ENCODE peak calls at places on chromosomes 13 and 19, in nine cellular contexts. V, I, Q, T, W, B, N, S and R are unnamed samples.

GRCh38 chr19:8451885-8452284 is 7.1 kb downstream of the HNRNPM start:
- DNase-seq in V (no peak), B (peak), W (peak), Q (no peak), N (peak), I (no peak), T (peak), S (no peak), R (no peak)

GRCh38 chr19:32873560-32873959 is 4.0 kb upstream of the SLC7A9 start:
- DNase-seq in V (no peak), S (no peak), T (no peak), W (no peak), N (no peak), B (no peak), Q (no peak), I (no peak), R (no peak)

GRCh38 chr13:27079421-27079958 is 92.1 kb downstream of the USP12 start:
- DNase-seq in N (peak), S (no peak), V (peak), Q (no peak), T (peak), I (no peak), W (peak), B (peak), R (no peak)

GRCh38 chr19:35168261-35168660 is 13.7 kb downstream of the FXYD5 start:
- DNase-seq in N (peak), T (no peak), S (no peak), Q (no peak), V (no peak), B (no peak), I (no peak), W (no peak), R (no peak)

GRCh38 chr13:39890537-39890936 is 235.1 kb downstream of the COG6 start:
- DNase-seq in T (no peak), N (no peak), B (no peak), I (no peak), V (no peak), Q (no peak), S (no peak), W (no peak), R (no peak)

GRCh38 chr13:113975416-113975815 is 1.5 kb upstream of the C13orf46 start:
- DNase-seq in B (no peak), N (no peak), T (no peak), W (no peak), S (no peak), I (peak), V (no peak), Q (no peak), R (no peak)

GRCh38 chr19:21786931-21787330 is 19.6 kb upstream of the ZNF100 start:
- DNase-seq in W (no peak), T (no peak), I (no peak), B (no peak), S (no peak), V (no peak), N (no peak), Q (no peak), R (no peak)

GRCh38 chr19:56106397-56106849 is 14.7 kb downstream of the ZNF787 start:
- DNase-seq in S (no peak), T (no peak), Q (no peak), N (no peak), B (no peak), I (peak), V (no peak), W (no peak), R (no peak)

GRCh38 chr19:33904681-33905080 is 108.0 kb downstream of the KCTD15 start:
- DNase-seq in V (no peak), N (peak), I (no peak), W (peak), B (no peak), T (no peak), Q (peak), S (no peak), R (no peak)

GRCh38 chr13:113518080-113518803 is 27.7 kb upstream of the DCUN1D2 start:
- DNase-seq in S (no peak), T (no peak), V (no peak), I (no peak), Q (no peak), B (no peak), N (no peak), W (no peak), R (peak)

GRCh38 chr13:91158015-91158390 is 189.5 kb upstream of the MIR17HG start:
- DNase-seq in W (peak), Q (no peak), N (no peak), B (no peak), S (no peak), T (no peak), I (no peak), V (no peak), R (no peak)

GRCh38 chr13:112726018-112726767 is 36.4 kb downstream of the ATP11A start:
- DNase-seq in S (no peak), Q (no peak), I (peak), N (no peak), T (no peak), W (no peak), B (no peak), V (no peak), R (no peak)

GRCh38 chr13:62960723-62961122 is 1545.1 kb upstream of the PCDH20 start:
- DNase-seq in W (no peak), I (no peak), V (no peak), T (no peak), N (no peak), Q (no peak), B (no peak), S (no peak), R (no peak)

GRCh38 chr19:28586501-28586900 is 626.5 kb downstream of the UQCRFS1 start:
- DNase-seq in W (no peak), T (no peak), Q (no peak), I (no peak), B (no peak), V (no peak), N (no peak), S (no peak), R (no peak)

GRCh38 chr13:40589285-40590109 is 76.9 kb downstream of the FOXO1 start:
- DNase-seq in B (peak), W (peak), N (peak), S (no peak), T (no peak), Q (no peak), I (no peak), V (no peak), R (peak)

GRCh38 chr13:113880651-113881611 is 17.1 kb upstream of the GAS6 start:
- DNase-seq in S (no peak), B (no peak), W (no peak), I (no peak), N (no peak), V (no peak), T (no peak), Q (no peak), R (no peak)

GRCh38 chr13:105070452-105070851 is 1465.0 kb downstream of the EFNB2 start:
- DNase-seq in S (no peak), I (no peak), V (no peak), B (no peak), N (no peak), T (no peak), Q (no peak), W (no peak), R (no peak)

GRCh38 chr19:35395762-35396199 is 24.9 kb downstream of the GPR42 start:
- DNase-seq in Q (peak), V (no peak), S (no peak), B (peak), N (peak), T (no peak), W (no peak), I (peak), R (no peak)

GRCh38 chr13:30577381-30577780 is 40.3 kb upstream of the USPL1 start:
- DNase-seq in B (peak), Q (no peak), S (no peak), V (peak), T (peak), I (no peak), W (peak), N (peak), R (no peak)

GRCh38 chr13:109309625-109310363 is 476.6 kb downstream of the IRS2 start:
- DNase-seq in N (no peak), V (no peak), B (no peak), T (no peak), Q (peak), W (no peak), S (no peak), I (no peak), R (no peak)

GRCh38 chr19:17333611-17334413 is 843 bp downstream of the ANO8 start:
- DNase-seq in V (no peak), S (peak), I (peak), W (peak), Q (no peak), N (peak), B (peak), T (peak), R (no peak)

GRCh38 chr13:89925107-89925506 is 1422.4 kb upstream of the MIR17HG start:
- DNase-seq in Q (no peak), T (peak), I (no peak), N (peak), W (peak), S (no peak), B (no peak), V (no peak), R (no peak)

GRCh38 chr19:51016798-51017683 is 2.5 kb downstream of the KLK10 start:
- DNase-seq in N (peak), W (peak), S (no peak), I (peak), Q (peak), V (no peak), T (peak), B (peak), R (peak)

GRCh38 chr13:111622051-111622531 is 301.6 kb downstream of the TEX29 start:
- DNase-seq in B (no peak), Q (no peak), W (no peak), N (no peak), S (no peak), V (no peak), I (no peak), T (no peak), R (peak)

GRCh38 chr19:40143612-40144011 is 47.6 kb upstream of the MAP3K10 start:
- DNase-seq in V (no peak), I (no peak), B (no peak), S (peak), T (no peak), N (no peak), Q (no peak), W (no peak), R (no peak)

GRCh38 chr13:44575741-44576395 is at the start of gene TSC22D1:
- DNase-seq in S (peak), B (peak), W (peak), V (no peak), Q (peak), I (peak), N (peak), T (peak), R (no peak)

GRCh38 chr13:25196971-25197370 is 24.9 kb upstream of the AMER2 start:
- DNase-seq in W (no peak), Q (no peak), I (no peak), V (no peak), B (no peak), S (no peak), T (no peak), N (no peak), R (no peak)

GRCh38 chr19:21611659-21612402 is 106.4 kb downstream of the ZNF429 start:
- DNase-seq in S (no peak), Q (no peak), N (no peak), W (no peak), T (no peak), B (peak), V (no peak), I (no peak), R (no peak)

GRCh38 chr13:55652657-55653056 is 1488.1 kb upstream of the PRR20A start:
- DNase-seq in V (no peak), B (no peak), Q (no peak), N (no peak), W (no peak), I (no peak), T (no peak), S (no peak), R (no peak)

GRCh38 chr13:90272356-90272755 is 1075.1 kb upstream of the MIR17HG start:
- DNase-seq in I (no peak), W (peak), V (no peak), T (no peak), S (no peak), N (peak), B (no peak), Q (no peak), R (no peak)

GRCh38 chr19:1757468-1758230 is 4.3 kb downstream of the ONECUT3 start:
- DNase-seq in N (no peak), W (no peak), V (no peak), B (no peak), I (no peak), S (no peak), T (no peak), Q (no peak), R (no peak)
- H3K4me3 ChIP-seq in N (no peak), W (no peak), V (no peak), B (no peak), I (no peak), S (no peak), T (no peak), Q (no peak), R (no peak)

DNA sequence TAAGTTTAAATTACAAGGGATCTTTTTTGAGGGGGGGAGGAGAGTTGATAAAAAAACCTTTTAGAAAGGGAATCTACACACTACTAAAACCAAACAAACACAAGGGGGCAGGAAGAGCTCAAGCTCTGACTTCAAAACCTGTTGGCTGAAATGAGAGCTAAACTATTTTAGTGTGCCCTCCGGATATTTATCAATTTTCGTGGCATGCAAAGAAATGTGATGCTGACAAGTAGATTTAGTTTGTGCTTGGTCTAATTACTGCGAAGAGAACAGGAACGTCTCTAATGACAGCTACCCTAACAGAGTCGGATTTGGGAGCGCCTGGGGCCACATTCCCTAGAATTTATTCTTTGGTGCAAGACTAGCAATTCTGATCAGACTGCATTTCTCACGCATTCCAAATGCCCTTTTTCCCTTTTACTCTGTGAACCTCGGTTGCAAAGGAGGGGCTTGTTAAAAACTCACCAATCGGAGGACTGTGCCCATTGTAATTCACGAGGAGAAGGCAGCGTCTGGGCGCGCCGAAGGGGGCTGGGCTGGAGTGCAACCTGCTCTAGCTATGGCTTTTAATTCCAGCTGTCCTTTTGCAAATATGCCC is 804 bp upstream of the FREM2 start:
- DNase-seq in S (no peak), T (no peak), I (peak), B (peak), N (peak), W (peak), V (no peak), Q (peak), R (no peak)
- H3K4me3 ChIP-seq in S (no peak), T (no peak), I (peak), B (no peak), N (peak), W (peak), V (no peak), Q (peak), R (peak)

DNA sequence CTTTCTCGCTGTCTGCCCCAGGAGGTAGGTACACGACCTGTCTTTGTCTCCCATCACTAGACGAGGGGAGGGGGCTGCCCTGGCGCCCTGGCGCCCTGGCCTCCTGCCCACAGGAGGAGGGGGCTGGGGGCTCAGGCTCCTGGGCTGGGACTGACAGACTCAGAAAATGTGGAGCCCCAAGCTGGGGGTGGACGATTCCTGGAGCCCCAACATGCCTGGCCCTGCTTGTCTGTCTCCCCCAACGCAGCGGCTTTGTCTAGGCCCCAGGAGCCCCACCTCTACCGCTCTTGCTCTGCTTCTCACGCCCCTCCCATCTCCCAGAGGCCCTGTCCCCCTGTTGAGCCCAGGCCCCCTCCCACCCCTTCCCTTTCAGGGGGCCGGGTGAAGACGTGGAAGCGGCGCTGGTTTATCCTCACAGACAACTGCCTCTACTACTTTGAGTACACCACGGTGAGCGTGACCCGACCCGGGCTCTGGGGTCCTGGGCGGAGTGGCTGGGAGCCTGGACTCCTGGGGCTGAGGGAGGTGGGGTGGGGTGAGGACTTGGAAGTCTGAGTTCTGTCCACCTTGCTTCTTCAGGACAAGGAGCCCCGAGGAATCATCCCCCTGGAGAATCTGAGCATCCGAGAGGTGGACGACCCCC is 8.6 kb downstream of the CYTH2 start:
- DNase-seq in W (no peak), T (no peak), S (no peak), Q (no peak), B (no peak), N (no peak), V (no peak), I (no peak), R (no peak)
- H3K4me3 ChIP-seq in W (no peak), T (no peak), S (no peak), Q (no peak), B (no peak), N (no peak), V (no peak), I (no peak), R (no peak)

GRCh38 chr19:41872384-41872774 is 4.7 kb upstream of the CD79A start:
- DNase-seq in B (no peak), W (no peak), S (no peak), N (no peak), I (no peak), Q (no peak), V (no peak), T (no peak), R (no peak)
- H3K4me3 ChIP-seq in B (no peak), W (no peak), S (no peak), N (no peak), I (no peak), Q (no peak), V (no peak), T (no peak), R (no peak)

GRCh38 chr19:16148443-16149045 is 5.1 kb downstream of the HSH2D start:
- DNase-seq in S (no peak), Q (no peak), B (no peak), W (no peak), T (no peak), I (no peak), N (no peak), V (no peak), R (no peak)
- H3K4me3 ChIP-seq in S (no peak), Q (no peak), B (no peak), W (no peak), T (no peak), I (no peak), N (no peak), V (no peak), R (no peak)

GRCh38 chr19:5790573-5791520 is at the start of gene DUS3L:
- DNase-seq in B (peak), V (peak), T (peak), Q (peak), N (peak), W (peak), I (peak), S (peak), R (peak)

GRCh38 chr19:5789201-5789795 is 1.7 kb downstream of the DUS3L start:
- DNase-seq in W (no peak), T (no peak), I (peak), Q (no peak), N (no peak), S (no peak), V (no peak), B (no peak), R (no peak)

GRCh38 chr19:5788422-5788821 is 2.5 kb downstream of the DUS3L start:
- DNase-seq in I (no peak), S (no peak), Q (no peak), B (no peak), W (no peak), N (no peak), T (no peak), V (no peak), R (no peak)

GRCh38 chr19:5792224-5792623 is 1.3 kb upstream of the DUS3L start:
- DNase-seq in Q (no peak), N (no peak), T (no peak), V (no peak), I (no peak), S (no peak), B (peak), W (no peak), R (no peak)

DNA sequence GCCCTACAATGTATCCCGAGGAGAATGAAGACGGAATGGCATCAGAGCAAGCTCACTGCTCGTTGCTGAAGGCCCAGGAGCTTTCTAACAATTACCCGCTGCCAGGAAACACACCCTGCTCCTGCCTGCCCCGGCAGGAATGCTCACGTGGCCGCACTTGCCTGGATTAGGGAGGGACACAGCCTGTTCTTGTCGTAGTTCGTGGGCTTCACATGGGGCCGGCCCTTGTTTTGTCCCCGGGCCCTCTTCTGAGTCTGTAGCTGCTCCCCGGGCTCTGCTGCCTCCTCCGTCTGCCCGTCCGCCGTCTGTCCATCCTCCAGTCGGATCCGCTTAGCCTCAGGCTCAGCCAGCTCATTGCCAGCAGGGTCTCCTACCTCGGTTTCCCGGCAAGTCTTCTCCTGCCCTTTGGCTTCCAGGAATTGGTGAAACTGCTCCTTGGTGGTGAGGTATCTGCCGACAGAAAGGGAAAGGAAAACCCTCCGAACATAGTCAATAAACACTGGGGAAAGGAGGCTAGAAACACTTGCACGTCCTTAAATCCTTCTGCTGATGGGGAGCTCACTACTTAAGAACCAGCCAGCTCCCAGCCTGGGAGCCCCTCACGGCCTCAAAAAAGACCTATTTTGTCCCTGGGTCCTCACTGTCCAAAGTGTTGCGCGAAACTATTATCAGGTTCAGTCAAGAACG is 934 bp downstream of the DUS3L start:
- DNase-seq in B (no peak), S (no peak), V (no peak), Q (no peak), I (no peak), T (no peak), W (no peak), N (no peak), R (no peak)
- H3K4me3 ChIP-seq in B (peak), S (peak), V (peak), Q (peak), I (peak), T (peak), W (peak), N (peak), R (peak)

DNA sequence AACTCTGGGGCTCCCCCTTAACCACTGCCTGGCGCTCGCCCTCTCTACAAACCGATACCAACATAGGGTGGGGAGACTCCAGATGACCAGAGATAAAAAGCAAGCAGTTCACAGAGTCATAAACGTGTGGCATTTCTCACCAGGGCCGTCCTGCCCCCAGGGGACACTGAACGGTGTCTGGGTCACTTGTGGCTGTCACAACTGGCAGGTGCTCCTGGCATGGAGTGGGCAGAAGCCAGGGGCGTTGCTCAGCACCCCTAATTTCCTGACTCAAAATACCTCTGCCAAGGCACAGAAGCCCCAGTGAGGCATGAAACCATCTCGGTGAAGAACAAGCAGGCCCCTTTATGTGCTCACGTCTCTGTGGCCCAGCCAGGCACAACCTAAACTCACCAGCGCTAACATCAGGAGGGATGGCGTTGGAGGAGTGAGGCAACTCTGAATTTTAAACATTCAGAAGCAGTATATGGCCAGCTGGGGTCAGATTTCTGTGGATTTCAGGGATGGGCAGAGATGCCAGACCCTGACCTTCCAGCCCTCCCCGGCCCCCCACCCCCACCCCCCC is 1.8 kb downstream of the PIP5K1C start:
- DNase-seq in S (no peak), N (peak), I (no peak), T (peak), B (peak), W (no peak), V (no peak), Q (no peak), R (no peak)
- H3K4me3 ChIP-seq in S (no peak), N (no peak), I (peak), T (no peak), B (peak), W (no peak), V (peak), Q (no peak), R (peak)